ENCODE peak calls at places on chromosomes 6 and 20, in ten cellular contexts. X is tibial nerve; A is MM.1S; K is T follicular helper cell; B is dorsolateral prefrontal cortex; U is LNCaP clone FGC; V is A549; W is heart right ventricle; D is posterior cingulate gyrus; G is activated naive CD4-positive, alpha-beta T cell. E is an unnamed sample.

GRCh38 chr20:58075565-58075964 is 152.9 kb downstream of the ANKRD60 start:
- DNase-seq in K (no peak), U (no peak), X (no peak), A (no peak), D (no peak), W (no peak), G (no peak), B (no peak), V (no peak), E (no peak)

GRCh38 chr20:50380697-50381040 is 129.5 kb upstream of the PTPN1 start:
- DNase-seq in X (no peak), D (no peak), W (no peak), K (no peak), U (no peak), G (no peak), A (no peak), B (no peak), V (peak), E (no peak)

GRCh38 chr6:26524722-26525360 is 13.3 kb upstream of the HMGN4 start:
- DNase-seq in B (no peak), D (no peak), U (no peak), A (no peak), W (no peak), G (no peak), K (no peak), X (no peak), V (no peak), E (no peak)

GRCh38 chr20:33861458-33861857 is 50.3 kb downstream of the CHMP4B start:
- DNase-seq in V (no peak), K (no peak), X (no peak), W (no peak), G (no peak), B (no peak), U (no peak), A (no peak), D (no peak), E (no peak)

GRCh38 chr6:82331031-82331773 is 32.4 kb upstream of the TPBG start:
- DNase-seq in W (no peak), U (no peak), V (peak), A (peak), K (no peak), G (no peak), X (no peak), B (no peak), D (no peak), E (no peak)

GRCh38 chr6:169188051-169188863 is 65.4 kb downstream of the THBS2 start:
- DNase-seq in D (no peak), B (no peak), G (no peak), W (no peak), U (no peak), V (no peak), A (no peak), K (no peak), X (no peak), E (no peak)

GRCh38 chr20:44081476-44081875 is 105.5 kb downstream of the JPH2 start:
- DNase-seq in K (no peak), X (no peak), A (no peak), U (no peak), G (no peak), V (no peak), D (no peak), W (no peak), B (no peak), E (no peak)

GRCh38 chr20:17759449-17759848 is 59.7 kb downstream of the BANF2 start:
- DNase-seq in K (no peak), B (no peak), X (no peak), U (no peak), D (no peak), V (no peak), A (no peak), G (no peak), W (no peak), E (no peak)

GRCh38 chr6:98946877-98947410 is 802 bp downstream of the FBXL4 start:
- DNase-seq in G (no peak), V (peak), K (peak), W (peak), A (peak), U (no peak), X (peak), B (no peak), D (peak), E (peak)